ENCODE peak calls at places on chromosomes 1 and 21, in ten cellular contexts. One of them, this sample, is unnamed.

GRCh38 chr1:180181048-180181447 is 26.4 kb downstream of the QSOX1 start:
- DNase-seq in choroid plexus epithelial cell: peak; percentile 40
- DNase-seq in astrocyte of the cerebellum: no peak
- DNase-seq in cardiac fibroblast: no peak
- DNase-seq in WTC11: peak; percentile 44
- DNase-seq in HFFc6: no peak
- DNase-seq in left lung: peak; percentile 22
- DNase-seq in GM20000: no peak
- DNase-seq in uterus: no peak
- DNase-seq in CD4-positive, alpha-beta T cell: no peak
- DNase-seq in this sample: no peak

GRCh38 chr1:200784576-200784975 is 45.9 kb downstream of the CAMSAP2 start:
- DNase-seq in astrocyte of the cerebellum: no peak
- DNase-seq in WTC11: no peak
- DNase-seq in left lung: no peak
- DNase-seq in HFFc6: peak; percentile 67
- DNase-seq in CD4-positive, alpha-beta T cell: no peak
- DNase-seq in choroid plexus epithelial cell: peak; percentile 47
- DNase-seq in uterus: no peak
- DNase-seq in GM20000: no peak
- DNase-seq in cardiac fibroblast: no peak
- DNase-seq in this sample: no peak

GRCh38 chr1:206962269-206962668 is 8.0 kb downstream of the FCAMR start:
- DNase-seq in HFFc6: no peak
- DNase-seq in uterus: no peak
- DNase-seq in choroid plexus epithelial cell: no peak
- DNase-seq in CD4-positive, alpha-beta T cell: no peak
- DNase-seq in GM20000: no peak
- DNase-seq in cardiac fibroblast: no peak
- DNase-seq in astrocyte of the cerebellum: no peak
- DNase-seq in left lung: no peak
- DNase-seq in WTC11: no peak
- DNase-seq in this sample: no peak

GRCh38 chr1:229863651-229864545 is 203.1 kb upstream of the GALNT2 start:
- DNase-seq in cardiac fibroblast: peak; percentile 17
- DNase-seq in GM20000: no peak
- DNase-seq in CD4-positive, alpha-beta T cell: no peak
- DNase-seq in WTC11: no peak
- DNase-seq in HFFc6: no peak
- DNase-seq in uterus: no peak
- DNase-seq in choroid plexus epithelial cell: no peak
- DNase-seq in astrocyte of the cerebellum: no peak
- DNase-seq in left lung: no peak
- DNase-seq in this sample: no peak

GRCh38 chr1:74195339-74195738 is 2.6 kb downstream of the LRRIQ3 start:
- DNase-seq in HFFc6: no peak
- DNase-seq in left lung: no peak
- DNase-seq in choroid plexus epithelial cell: no peak
- DNase-seq in GM20000: no peak
- DNase-seq in WTC11: no peak
- DNase-seq in CD4-positive, alpha-beta T cell: no peak
- DNase-seq in cardiac fibroblast: no peak
- DNase-seq in uterus: no peak
- DNase-seq in astrocyte of the cerebellum: no peak
- DNase-seq in this sample: no peak

GRCh38 chr1:46198026-46198826 is at the start of gene POMGNT1:
- DNase-seq in left lung: peak; percentile 51
- DNase-seq in HFFc6: peak; percentile 44
- DNase-seq in cardiac fibroblast: peak; percentile 73
- DNase-seq in choroid plexus epithelial cell: peak; percentile 47
- DNase-seq in uterus: peak; percentile 76
- DNase-seq in GM20000: peak; percentile 98
- DNase-seq in astrocyte of the cerebellum: no peak
- DNase-seq in WTC11: peak; percentile 64
- DNase-seq in CD4-positive, alpha-beta T cell: peak; percentile 80
- DNase-seq in this sample: peak; percentile 46

GRCh38 chr1:175134500-175134899 is 58.1 kb downstream of the KIAA0040 start:
- DNase-seq in CD4-positive, alpha-beta T cell: no peak
- DNase-seq in astrocyte of the cerebellum: no peak
- DNase-seq in left lung: no peak
- DNase-seq in uterus: no peak
- DNase-seq in WTC11: no peak
- DNase-seq in GM20000: no peak
- DNase-seq in HFFc6: no peak
- DNase-seq in cardiac fibroblast: no peak
- DNase-seq in choroid plexus epithelial cell: no peak
- DNase-seq in this sample: no peak

GRCh38 chr1:179816196-179816960 is 61.2 kb downstream of the TOR1AIP2 start:
- DNase-seq in left lung: no peak
- DNase-seq in cardiac fibroblast: peak; percentile 53
- DNase-seq in WTC11: no peak
- DNase-seq in GM20000: no peak
- DNase-seq in uterus: no peak
- DNase-seq in HFFc6: no peak
- DNase-seq in astrocyte of the cerebellum: peak; percentile 74
- DNase-seq in CD4-positive, alpha-beta T cell: no peak
- DNase-seq in choroid plexus epithelial cell: peak; percentile 36
- DNase-seq in this sample: no peak

GRCh38 chr1:41864471-41865040 is 54.2 kb downstream of the HIVEP3 start:
- DNase-seq in uterus: no peak
- DNase-seq in WTC11: no peak
- DNase-seq in astrocyte of the cerebellum: no peak
- DNase-seq in GM20000: no peak
- DNase-seq in left lung: no peak
- DNase-seq in HFFc6: no peak
- DNase-seq in cardiac fibroblast: no peak
- DNase-seq in choroid plexus epithelial cell: no peak
- DNase-seq in CD4-positive, alpha-beta T cell: no peak
- DNase-seq in this sample: no peak

GRCh38 chr1:200245492-200245891 is 164.3 kb downstream of the ZNF281 start:
- DNase-seq in cardiac fibroblast: peak; percentile 33
- DNase-seq in CD4-positive, alpha-beta T cell: no peak
- DNase-seq in HFFc6: peak; percentile 53
- DNase-seq in WTC11: no peak
- DNase-seq in choroid plexus epithelial cell: peak; percentile 26
- DNase-seq in GM20000: no peak
- DNase-seq in astrocyte of the cerebellum: no peak
- DNase-seq in uterus: no peak
- DNase-seq in left lung: no peak
- DNase-seq in this sample: no peak

GRCh38 chr21:21612446-21612845 is 614.2 kb downstream of the NCAM2 start:
- DNase-seq in uterus: no peak
- DNase-seq in HFFc6: peak; percentile 70
- DNase-seq in cardiac fibroblast: peak; percentile 88
- DNase-seq in choroid plexus epithelial cell: peak; percentile 97
- DNase-seq in left lung: no peak
- DNase-seq in CD4-positive, alpha-beta T cell: no peak
- DNase-seq in astrocyte of the cerebellum: peak; percentile 84
- DNase-seq in WTC11: no peak
- DNase-seq in GM20000: no peak
- DNase-seq in this sample: no peak

GRCh38 chr1:206491592-206491991 is 15.7 kb upstream of the RASSF5 start:
- DNase-seq in astrocyte of the cerebellum: no peak
- DNase-seq in WTC11: no peak
- DNase-seq in left lung: no peak
- DNase-seq in GM20000: no peak
- DNase-seq in cardiac fibroblast: no peak
- DNase-seq in choroid plexus epithelial cell: no peak
- DNase-seq in HFFc6: no peak
- DNase-seq in uterus: no peak
- DNase-seq in CD4-positive, alpha-beta T cell: no peak
- DNase-seq in this sample: no peak

GRCh38 chr1:53348491-53349368 is 20.9 kb upstream of the LRP8 start:
- DNase-seq in uterus: no peak
- DNase-seq in GM20000: no peak
- DNase-seq in CD4-positive, alpha-beta T cell: no peak
- DNase-seq in WTC11: no peak
- DNase-seq in choroid plexus epithelial cell: peak; percentile 47
- DNase-seq in left lung: peak; percentile 23
- DNase-seq in HFFc6: no peak
- DNase-seq in cardiac fibroblast: no peak
- DNase-seq in astrocyte of the cerebellum: no peak
- DNase-seq in this sample: peak; percentile 38

GRCh38 chr1:53172751-53173498 is 23.7 kb upstream of the CPT2 start:
- DNase-seq in HFFc6: peak; percentile 64
- DNase-seq in GM20000: peak; percentile 59
- DNase-seq in uterus: no peak
- DNase-seq in cardiac fibroblast: peak; percentile 66
- DNase-seq in astrocyte of the cerebellum: no peak
- DNase-seq in WTC11: no peak
- DNase-seq in left lung: no peak
- DNase-seq in choroid plexus epithelial cell: peak; percentile 31
- DNase-seq in CD4-positive, alpha-beta T cell: no peak
- DNase-seq in this sample: no peak

GRCh38 chr1:7678491-7679158 is 92.5 kb upstream of the VAMP3 start:
- DNase-seq in WTC11: no peak
- DNase-seq in uterus: no peak
- DNase-seq in CD4-positive, alpha-beta T cell: no peak
- DNase-seq in HFFc6: no peak
- DNase-seq in astrocyte of the cerebellum: no peak
- DNase-seq in GM20000: no peak
- DNase-seq in cardiac fibroblast: no peak
- DNase-seq in left lung: no peak
- DNase-seq in choroid plexus epithelial cell: no peak
- DNase-seq in this sample: no peak

GRCh38 chr1:7679159-7679872 is 91.8 kb upstream of the VAMP3 start:
- DNase-seq in CD4-positive, alpha-beta T cell: no peak
- DNase-seq in WTC11: no peak
- DNase-seq in uterus: no peak
- DNase-seq in HFFc6: no peak
- DNase-seq in left lung: no peak
- DNase-seq in choroid plexus epithelial cell: no peak
- DNase-seq in GM20000: no peak
- DNase-seq in astrocyte of the cerebellum: no peak
- DNase-seq in cardiac fibroblast: no peak
- DNase-seq in this sample: no peak

GRCh38 chr1:7679873-7680790 is 91.0 kb upstream of the VAMP3 start:
- DNase-seq in left lung: no peak
- DNase-seq in cardiac fibroblast: peak; percentile 42
- DNase-seq in uterus: peak; percentile 53
- DNase-seq in choroid plexus epithelial cell: peak; percentile 23
- DNase-seq in GM20000: peak; percentile 70
- DNase-seq in HFFc6: no peak
- DNase-seq in WTC11: peak; percentile 50
- DNase-seq in CD4-positive, alpha-beta T cell: peak; percentile 47
- DNase-seq in astrocyte of the cerebellum: no peak
- DNase-seq in this sample: peak; percentile 73

GRCh38 chr1:7681401-7681800 is 89.7 kb upstream of the VAMP3 start:
- DNase-seq in choroid plexus epithelial cell: no peak
- DNase-seq in astrocyte of the cerebellum: no peak
- DNase-seq in cardiac fibroblast: no peak
- DNase-seq in HFFc6: no peak
- DNase-seq in WTC11: no peak
- DNase-seq in CD4-positive, alpha-beta T cell: no peak
- DNase-seq in GM20000: no peak
- DNase-seq in uterus: no peak
- DNase-seq in left lung: no peak
- DNase-seq in this sample: no peak

GRCh38 chr1:7680791-7681165 is 90.3 kb upstream of the VAMP3 start:
- DNase-seq in cardiac fibroblast: no peak
- DNase-seq in GM20000: no peak
- DNase-seq in HFFc6: no peak
- DNase-seq in uterus: no peak
- DNase-seq in WTC11: peak; percentile 30
- DNase-seq in left lung: no peak
- DNase-seq in CD4-positive, alpha-beta T cell: peak; percentile 18
- DNase-seq in astrocyte of the cerebellum: no peak
- DNase-seq in choroid plexus epithelial cell: no peak
- DNase-seq in this sample: no peak
- TF ChIP-seq CTCF in cardiac fibroblast: no peak
- TF ChIP-seq CTCF in GM20000: no peak
- TF ChIP-seq CTCF in HFFc6: no peak
- TF ChIP-seq CTCF in uterus: no peak
- TF ChIP-seq CTCF in WTC11: no peak
- TF ChIP-seq CTCF in left lung: no peak
- TF ChIP-seq CTCF in CD4-positive, alpha-beta T cell: no peak
- TF ChIP-seq CTCF in astrocyte of the cerebellum: no peak
- TF ChIP-seq CTCF in choroid plexus epithelial cell: no peak
- TF ChIP-seq CTCF in this sample: no peak

GRCh38 chr1:11355594-11356467 is 82.8 kb downstream of the UBIAD1 start:
- DNase-seq in HFFc6: no peak
- DNase-seq in WTC11: peak; percentile 63
- DNase-seq in cardiac fibroblast: no peak
- DNase-seq in left lung: no peak
- DNase-seq in choroid plexus epithelial cell: no peak
- DNase-seq in uterus: no peak
- DNase-seq in CD4-positive, alpha-beta T cell: no peak
- DNase-seq in astrocyte of the cerebellum: no peak
- DNase-seq in GM20000: no peak
- DNase-seq in this sample: no peak
- TF ChIP-seq CTCF in HFFc6: no peak
- TF ChIP-seq CTCF in WTC11: no peak
- TF ChIP-seq CTCF in cardiac fibroblast: no peak
- TF ChIP-seq CTCF in left lung: no peak
- TF ChIP-seq CTCF in choroid plexus epithelial cell: no peak
- TF ChIP-seq CTCF in uterus: no peak
- TF ChIP-seq CTCF in CD4-positive, alpha-beta T cell: no peak
- TF ChIP-seq CTCF in astrocyte of the cerebellum: no peak
- TF ChIP-seq CTCF in GM20000: no peak
- TF ChIP-seq CTCF in this sample: no peak

GRCh38 chr1:22056921-22057320 is 4.4 kb downstream of the CDC42 start:
- DNase-seq in HFFc6: no peak
- DNase-seq in left lung: no peak
- DNase-seq in cardiac fibroblast: no peak
- DNase-seq in choroid plexus epithelial cell: no peak
- DNase-seq in CD4-positive, alpha-beta T cell: no peak
- DNase-seq in WTC11: no peak
- DNase-seq in astrocyte of the cerebellum: no peak
- DNase-seq in uterus: no peak
- DNase-seq in GM20000: no peak
- DNase-seq in this sample: no peak
- TF ChIP-seq CTCF in HFFc6: no peak
- TF ChIP-seq CTCF in left lung: no peak
- TF ChIP-seq CTCF in cardiac fibroblast: no peak
- TF ChIP-seq CTCF in choroid plexus epithelial cell: no peak
- TF ChIP-seq CTCF in CD4-positive, alpha-beta T cell: no peak
- TF ChIP-seq CTCF in WTC11: no peak
- TF ChIP-seq CTCF in astrocyte of the cerebellum: no peak
- TF ChIP-seq CTCF in uterus: no peak
- TF ChIP-seq CTCF in GM20000: no peak
- TF ChIP-seq CTCF in this sample: no peak

GRCh38 chr1:110686188-110686587 is 11.4 kb upstream of the KCNA3 start:
- DNase-seq in GM20000: no peak
- DNase-seq in uterus: no peak
- DNase-seq in left lung: no peak
- DNase-seq in astrocyte of the cerebellum: no peak
- DNase-seq in choroid plexus epithelial cell: no peak
- DNase-seq in HFFc6: no peak
- DNase-seq in WTC11: no peak
- DNase-seq in CD4-positive, alpha-beta T cell: peak; percentile 32
- DNase-seq in cardiac fibroblast: no peak
- DNase-seq in this sample: no peak
- TF ChIP-seq CTCF in GM20000: peak; percentile 31
- TF ChIP-seq CTCF in uterus: no peak
- TF ChIP-seq CTCF in left lung: no peak
- TF ChIP-seq CTCF in astrocyte of the cerebellum: no peak
- TF ChIP-seq CTCF in choroid plexus epithelial cell: no peak
- TF ChIP-seq CTCF in HFFc6: no peak
- TF ChIP-seq CTCF in WTC11: no peak
- TF ChIP-seq CTCF in CD4-positive, alpha-beta T cell: peak; percentile 58
- TF ChIP-seq CTCF in cardiac fibroblast: no peak
- TF ChIP-seq CTCF in this sample: no peak